ENCODE peak calls at places on chromosome 1, in nine cellular contexts. F, O, V, K, D, H, X, E and Y are unnamed samples.

GRCh38 chr1:201882665-201883132 is 6.0 kb upstream of the SHISA4 start:
- ATAC-seq in V (peak; percentile 38), D (peak; percentile 37), E (peak; percentile 38), H (peak; percentile 42), X (no peak), F (peak; percentile 66), K (peak; percentile 87), O (peak; percentile 83), Y (peak; percentile 20)

GRCh38 chr1:61110587-61110986 is 28.2 kb downstream of the NFIA start:
- ATAC-seq in X (no peak), O (no peak), V (no peak), D (no peak), F (no peak), K (no peak), E (no peak), H (peak; percentile 38), Y (no peak)

GRCh38 chr1:224067621-224068457 is 46.1 kb upstream of the FBXO28 start:
- ATAC-seq in E (peak; percentile 35), O (peak; percentile 92), X (no peak), K (peak; percentile 95), D (no peak), F (no peak), H (no peak), V (peak; percentile 98), Y (peak; percentile 86)

GRCh38 chr1:228044961-228045360 is 37.5 kb upstream of the ARF1 start:
- ATAC-seq in D (no peak), F (peak; percentile 84), E (no peak), K (no peak), V (no peak), H (no peak), O (no peak), X (no peak), Y (no peak)

GRCh38 chr1:14677291-14677690 is 78.8 kb downstream of the KAZN start:
- ATAC-seq in K (no peak), D (no peak), V (no peak), F (peak; percentile 15), X (no peak), O (no peak), H (peak; percentile 79), E (no peak), Y (no peak)

GRCh38 chr1:186775881-186776560 is 52.7 kb upstream of the PLA2G4A start:
- ATAC-seq in F (no peak), H (no peak), D (no peak), E (no peak), X (no peak), V (no peak), O (no peak), K (no peak), Y (no peak)

GRCh38 chr1:101262601-101263348 is 26.0 kb downstream of the S1PR1 start:
- ATAC-seq in F (peak; percentile 5), K (no peak), V (peak; percentile 55), E (no peak), O (no peak), X (peak; percentile 16), H (no peak), D (peak; percentile 33), Y (peak; percentile 39)

GRCh38 chr1:59292557-59292956 is 4.3 kb upstream of the FGGY start:
- ATAC-seq in O (no peak), V (peak; percentile 12), X (peak; percentile 2), H (no peak), E (no peak), K (no peak), D (no peak), F (peak; percentile 22), Y (no peak)

GRCh38 chr1:54871275-54872040 is 15.5 kb downstream of the DHCR24 start:
- ATAC-seq in O (no peak), K (no peak), D (no peak), V (no peak), E (no peak), X (no peak), F (no peak), H (no peak), Y (no peak)

GRCh38 chr1:246781212-246781611 is 57.0 kb downstream of the SCCPDH start:
- ATAC-seq in F (no peak), O (no peak), D (no peak), V (no peak), H (no peak), K (no peak), E (no peak), X (no peak), Y (no peak)

GRCh38 chr1:43844114-43844513 is 89.5 kb upstream of the ARTN start:
- ATAC-seq in X (no peak), D (no peak), E (no peak), K (no peak), H (no peak), F (peak; percentile 74), V (no peak), O (no peak), Y (no peak)

GRCh38 chr1:226069818-226070489 is 7.4 kb downstream of the H3-3A start:
- ATAC-seq in D (peak; percentile 26), F (no peak), K (no peak), O (no peak), H (no peak), V (peak; percentile 94), X (no peak), E (no peak), Y (peak; percentile 89)

GRCh38 chr1:178619104-178619503 is 105.9 kb upstream of the RALGPS2 start:
- ATAC-seq in F (no peak), O (no peak), V (no peak), X (no peak), H (no peak), K (no peak), E (no peak), D (no peak), Y (no peak)

GRCh38 chr1:26317612-26318337 is at the start of gene CD52:
- ATAC-seq in H (no peak), D (peak; percentile 79), F (peak; percentile 51), X (peak; percentile 36), O (no peak), E (no peak), K (no peak), V (peak; percentile 76), Y (peak; percentile 65)

GRCh38 chr1:37931148-37931492 is 15.7 kb downstream of the INPP5B start:
- ATAC-seq in V (peak; percentile 23), H (peak; percentile 4), K (peak; percentile 2), F (peak; percentile 13), D (no peak), X (no peak), O (peak; percentile 1), E (no peak), Y (peak; percentile 5)

GRCh38 chr1:59083946-59084865 is 212.7 kb upstream of the FGGY start:
- ATAC-seq in K (peak; percentile 86), H (peak; percentile 74), V (no peak), O (peak; percentile 76), D (no peak), X (peak; percentile 82), F (peak; percentile 74), E (peak; percentile 80), Y (no peak)

GRCh38 chr1:206925116-206925736 is 3.5 kb upstream of the FCMR start:
- ATAC-seq in K (no peak), F (peak; percentile 74), V (peak; percentile 89), O (no peak), X (no peak), E (no peak), D (peak; percentile 36), H (peak; percentile 55), Y (peak; percentile 65)

GRCh38 chr1:111032295-111032897 is 68.7 kb upstream of the LRIF1 start:
- ATAC-seq in H (no peak), V (no peak), O (no peak), E (peak; percentile 49), D (no peak), X (no peak), K (peak; percentile 35), F (peak; percentile 65), Y (no peak)

GRCh38 chr1:36476945-36477344 is 5.8 kb downstream of the CSF3R start:
- ATAC-seq in E (no peak), K (no peak), X (no peak), V (no peak), H (no peak), O (no peak), D (no peak), F (no peak), Y (no peak)

GRCh38 chr1:207245124-207245523 is 76.4 kb upstream of the CD55 start:
- ATAC-seq in X (no peak), K (no peak), F (no peak), V (no peak), H (no peak), E (no peak), O (no peak), D (no peak), Y (no peak)

GRCh38 chr1:218812360-218812759 is 361.3 kb upstream of the LYPLAL1 start:
- ATAC-seq in D (no peak), X (no peak), F (no peak), V (no peak), K (no peak), O (no peak), H (no peak), E (no peak), Y (no peak)

GRCh38 chr1:114176366-114176765 is 22.7 kb upstream of the SYT6 start:
- ATAC-seq in E (no peak), O (no peak), F (no peak), D (no peak), X (no peak), H (no peak), V (no peak), K (no peak), Y (no peak)

GRCh38 chr1:204841316-204841715 is 29.3 kb upstream of the NFASC start:
- ATAC-seq in O (no peak), H (no peak), V (no peak), X (no peak), D (no peak), E (no peak), K (no peak), F (no peak), Y (no peak)

GRCh38 chr1:41695118-41695517 is 210.6 kb upstream of the EDN2 start:
- ATAC-seq in F (peak; percentile 64), V (no peak), X (peak; percentile 84), O (no peak), D (no peak), H (peak; percentile 79), E (peak; percentile 90), K (peak; percentile 26), Y (no peak)

GRCh38 chr1:154453155-154453554 is 48.0 kb downstream of the IL6R start:
- ATAC-seq in K (no peak), E (peak; percentile 44), H (peak; percentile 45), V (no peak), X (no peak), O (peak; percentile 12), D (no peak), F (peak; percentile 38), Y (no peak)

GRCh38 chr1:18279713-18280074 is 172.1 kb downstream of the IGSF21 start:
- ATAC-seq in F (no peak), D (no peak), V (no peak), K (no peak), X (no peak), E (no peak), O (no peak), H (no peak), Y (no peak)

GRCh38 chr1:245790441-245790840 is 635.7 kb downstream of the KIF26B start:
- ATAC-seq in H (peak; percentile 47), D (no peak), K (no peak), X (no peak), E (no peak), V (no peak), F (no peak), O (no peak), Y (no peak)

GRCh38 chr1:14142397-14143095 is 442.6 kb downstream of the PRDM2 start:
- ATAC-seq in D (no peak), O (no peak), K (no peak), V (no peak), F (peak; percentile 93), H (peak; percentile 74), E (no peak), X (no peak), Y (no peak)

GRCh38 chr1:27789511-27790154 is 16.6 kb downstream of the STX12 start:
- ATAC-seq in O (peak; percentile 50), E (peak; percentile 84), F (peak; percentile 82), H (peak; percentile 83), D (no peak), V (no peak), X (peak; percentile 93), K (no peak), Y (no peak)

GRCh38 chr1:60612790-60613189 is 469.6 kb upstream of the NFIA start:
- ATAC-seq in F (no peak), V (no peak), D (no peak), K (no peak), X (no peak), O (no peak), E (no peak), H (no peak), Y (no peak)

GRCh38 chr1:244349103-244349531 is 102.6 kb downstream of the ADSS2 start:
- ATAC-seq in D (no peak), O (peak; percentile 32), X (peak; percentile 66), K (peak; percentile 52), F (peak; percentile 36), V (peak; percentile 14), H (peak; percentile 83), E (peak; percentile 72), Y (peak; percentile 42)